ENCODE peak calls at places on chromosomes 12 and 14, in seven cellular contexts. H is tibial nerve, E is left ventricle myocardium inferior, R is upper lobe of right lung, P is body of pancreas, S is A549, Y is IMR-90. T is an unnamed sample. For H3K4me1, the result is how much of the 10 kb centered on the place peaks cover.

GRCh38 chr14:32306549-32306948 is 22.5 kb upstream of the AKAP6 start:
- DNase-seq in H (no peak), R (no peak), S (no peak), P (no peak), E (no peak), Y (no peak), T (no peak)

GRCh38 chr14:60064491-60065072 is 27.1 kb upstream of the PCNX4 start:
- DNase-seq in Y (peak), S (peak), E (no peak), R (no peak), H (no peak), P (no peak), T (no peak)

GRCh38 chr12:90065301-90065801 is 356.7 kb upstream of the ATP2B1 start:
- DNase-seq in S (no peak), Y (no peak), R (no peak), H (no peak), E (no peak), P (no peak), T (no peak)

GRCh38 chr14:50619569-50620141 is 48.5 kb downstream of the SAV1 start:
- DNase-seq in E (no peak), Y (peak), P (no peak), S (peak), H (no peak), R (no peak), T (no peak)

GRCh38 chr12:6915789-6916285 is 1.5 kb downstream of the ENO2 start:
- DNase-seq in H (no peak), Y (no peak), P (no peak), R (no peak), S (no peak), E (no peak), T (no peak)

GRCh38 chr12:88113871-88114270 is 28.0 kb downstream of the CEP290 start:
- DNase-seq in H (no peak), P (no peak), E (no peak), Y (peak), R (no peak), S (no peak), T (no peak)

GRCh38 chr14:21921453-21921852 is 247.8 kb upstream of the OR4E1 start:
- DNase-seq in S (no peak), R (no peak), H (no peak), P (no peak), Y (no peak), E (no peak), T (no peak)

GRCh38 chr14:21093769-21094681 is 4.4 kb downstream of the ZNF219 start:
- DNase-seq in H (no peak), S (no peak), E (no peak), Y (no peak), R (no peak), P (no peak), T (no peak)

GRCh38 chr12:108629824-108630476 is 3.7 kb downstream of the SELPLG start:
- DNase-seq in P (no peak), R (peak), S (no peak), E (no peak), Y (peak), H (no peak), T (peak)

GRCh38 chr12:70467908-70468733 is 102.0 kb downstream of the KCNMB4 start:
- DNase-seq in Y (no peak), R (no peak), P (no peak), S (no peak), E (no peak), H (no peak), T (peak)

GRCh38 chr12:59887204-59887603 is 291.4 kb downstream of the SLC16A7 start:
- DNase-seq in P (no peak), E (no peak), R (no peak), Y (no peak), H (no peak), S (no peak), T (no peak)

GRCh38 chr12:59891180-59891579 is 295.4 kb downstream of the SLC16A7 start:
- DNase-seq in R (no peak), H (no peak), E (no peak), Y (no peak), P (no peak), S (no peak), T (no peak)

GRCh38 chr12:59886131-59886751 is 290.4 kb downstream of the SLC16A7 start:
- DNase-seq in P (no peak), E (no peak), Y (no peak), H (no peak), S (no peak), R (no peak), T (no peak)
- TF ChIP-seq CTCF in P (no peak), E (no peak), Y (no peak), H (no peak), S (no peak), R (no peak), T (no peak)

GRCh38 chr12:93742086-93742934 is 65.1 kb downstream of the CRADD start:
- DNase-seq in P (peak), E (peak), R (peak), H (peak), S (peak), Y (peak), T (peak)

GRCh38 chr12:93743999-93744689 is 67.0 kb downstream of the CRADD start:
- DNase-seq in E (no peak), R (no peak), P (no peak), S (no peak), H (no peak), Y (no peak), T (no peak)

GRCh38 chr12:93745304-93745703 is 68.1 kb downstream of the CRADD start:
- DNase-seq in R (no peak), Y (no peak), P (no peak), H (no peak), S (no peak), E (no peak), T (no peak)

GRCh38 chr12:93741741-93742085 is 64.5 kb downstream of the CRADD start:
- DNase-seq in S (peak), E (no peak), R (no peak), Y (no peak), P (no peak), H (no peak), T (no peak)

GRCh38 chr12:93743229-93743998 is 66.2 kb downstream of the CRADD start:
- DNase-seq in S (no peak), P (no peak), R (no peak), H (no peak), Y (no peak), E (no peak), T (no peak)
- H3K4me3 ChIP-seq in S (no peak), P (no peak), R (peak), H (no peak), Y (no peak), E (peak), T (peak)

DNA sequence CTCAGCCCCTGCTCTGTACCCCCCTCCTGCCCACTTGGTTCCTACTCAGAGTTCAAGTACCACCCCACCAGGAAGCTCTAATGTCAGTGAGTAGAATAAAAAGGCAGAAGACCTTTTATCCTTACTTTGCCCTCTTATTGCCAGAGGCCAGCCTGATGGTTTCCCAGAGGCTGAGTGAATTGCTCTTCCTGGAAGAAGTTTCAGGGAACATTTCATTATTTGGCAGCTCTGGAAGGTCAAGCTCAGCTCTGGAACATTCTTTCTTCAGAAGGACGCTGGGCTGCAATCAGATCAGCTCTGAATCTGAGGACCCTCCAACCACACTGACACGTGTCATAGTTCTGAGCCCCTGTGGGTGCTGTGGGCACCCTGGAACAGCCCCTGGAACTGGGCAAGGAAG is 188.9 kb downstream of the ETV6 start:
- DNase-seq in H (no peak), P (no peak), E (no peak), R (no peak), S (no peak), Y (no peak), T (no peak)
- H3K4me1 ChIP-seq in H (under half), P (half or more), E (half or more), R (half or more), S (under half), Y (under half), T (half or more)

DNA sequence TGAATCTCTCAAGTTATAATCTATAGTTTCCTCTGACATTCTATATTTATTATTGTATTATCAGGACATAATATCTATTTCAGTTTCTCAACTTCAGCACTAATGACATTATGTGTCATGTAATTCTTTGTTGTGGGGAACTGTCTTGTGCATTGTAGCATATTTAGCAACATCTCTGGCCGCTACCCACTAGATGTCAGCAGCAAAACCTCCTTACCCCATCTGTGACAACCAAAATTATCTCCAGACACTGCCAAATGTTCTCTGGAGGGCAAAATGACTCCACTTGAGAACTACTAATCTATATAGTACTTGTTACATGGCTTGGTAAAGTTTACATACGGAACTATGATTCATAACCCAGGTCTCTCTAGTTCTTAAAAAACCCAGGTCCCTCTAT is 110.2 kb downstream of the RASSF9 start:
- DNase-seq in Y (no peak), H (no peak), R (no peak), P (no peak), E (no peak), S (no peak), T (no peak)
- TF ChIP-seq CTCF in Y (no peak), H (no peak), R (no peak), P (no peak), E (peak), S (no peak), T (no peak)

GRCh38 chr12:8018666-8019581 is 13.6 kb upstream of the FOXJ2 start:
- DNase-seq in Y (no peak), P (no peak), H (no peak), S (no peak), E (no peak), R (no peak), T (no peak)
- H3K4me3 ChIP-seq in Y (peak), P (no peak), H (no peak), S (peak), E (peak), R (peak), T (peak)

GRCh38 chr14:102829106-102829505 is 51.9 kb downstream of the TRAF3 start:
- DNase-seq in R (no peak), S (no peak), Y (peak), H (no peak), E (no peak), P (no peak), T (no peak)

GRCh38 chr14:102826161-102826560 is 48.9 kb downstream of the TRAF3 start:
- DNase-seq in H (no peak), Y (no peak), P (no peak), R (no peak), S (no peak), E (no peak), T (no peak)

GRCh38 chr14:102828201-102828600 is 51.0 kb downstream of the TRAF3 start:
- DNase-seq in S (no peak), P (no peak), E (no peak), R (no peak), Y (no peak), H (no peak), T (no peak)

GRCh38 chr14:102826751-102827675 is 49.8 kb downstream of the TRAF3 start:
- DNase-seq in Y (no peak), E (no peak), P (no peak), R (no peak), S (no peak), H (no peak), T (no peak)

GRCh38 chr14:102827716-102828115 is 50.5 kb downstream of the TRAF3 start:
- DNase-seq in Y (peak), P (no peak), E (no peak), S (no peak), H (no peak), R (no peak), T (no peak)
- H3K4me1 ChIP-seq in Y (under half), P (under half), E (under half), S (under half), H (under half), R (under half), T (under half)

GRCh38 chr14:94407906-94408305 is 19.5 kb upstream of the SERPINA1 start:
- DNase-seq in S (no peak), H (no peak), E (no peak), R (no peak), Y (no peak), P (no peak), T (no peak)

GRCh38 chr14:94411638-94412037 is 23.2 kb upstream of the SERPINA1 start:
- DNase-seq in E (no peak), P (no peak), R (no peak), S (no peak), H (no peak), Y (no peak), T (no peak)

GRCh38 chr14:94408546-94409095 is 20.2 kb upstream of the SERPINA1 start:
- DNase-seq in P (no peak), S (no peak), Y (no peak), R (no peak), H (no peak), E (no peak), T (no peak)

DNA sequence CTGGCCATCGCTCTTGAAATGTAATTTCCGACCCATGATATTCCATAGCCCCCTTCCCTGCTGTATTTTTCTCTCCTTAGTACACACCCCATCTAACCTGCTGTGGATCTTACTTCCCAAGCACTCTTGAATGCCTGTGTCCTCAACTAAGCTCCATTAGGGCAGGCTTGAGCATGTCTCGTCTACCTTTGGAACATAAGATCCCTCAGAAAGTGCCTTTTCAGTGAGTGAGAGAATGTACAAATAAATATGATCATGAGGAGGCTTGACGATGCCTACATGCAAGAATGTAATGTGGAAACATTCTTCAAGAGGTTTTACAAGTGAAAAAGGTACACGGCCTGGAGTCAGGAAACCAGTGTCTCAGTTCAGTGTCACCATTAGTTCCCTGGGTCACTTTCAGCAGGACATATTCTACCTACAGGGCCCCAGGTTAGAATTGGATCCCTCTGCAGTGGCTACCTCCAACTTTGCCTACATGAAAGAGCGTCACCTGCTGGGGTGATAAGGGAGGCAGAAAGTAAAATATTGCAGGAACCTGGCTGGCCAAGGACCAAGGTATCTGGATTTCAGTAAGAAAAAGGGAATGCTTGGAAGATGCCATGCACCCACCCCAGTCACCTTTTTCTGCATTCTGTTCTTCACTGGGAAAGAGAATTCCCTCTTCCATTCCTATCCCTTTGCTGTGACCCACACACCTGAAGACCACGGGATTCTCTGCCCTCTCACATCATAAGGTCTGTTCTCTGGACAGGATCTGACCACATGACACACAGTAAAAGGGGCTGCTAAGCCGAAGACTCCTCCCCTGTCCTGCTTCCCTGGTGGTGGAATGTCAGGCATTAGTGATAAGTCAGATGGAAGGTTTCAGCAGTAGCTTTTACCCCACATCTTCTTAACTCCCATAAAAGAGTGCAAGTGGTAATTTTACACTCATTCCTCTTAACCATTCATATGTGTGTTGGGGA is 24.6 kb upstream of the SERPINA1 start:
- DNase-seq in P (no peak), E (no peak), H (no peak), R (no peak), S (no peak), Y (no peak), T (no peak)
- TF ChIP-seq CTCF in P (peak), E (no peak), H (no peak), R (peak), S (peak), Y (peak), T (peak)

GRCh38 chr14:103316723-103317122 is 17.3 kb upstream of the EIF5 start:
- DNase-seq in H (no peak), E (no peak), P (no peak), R (peak), S (no peak), Y (no peak), T (no peak)

GRCh38 chr14:103318750-103319419 is 15.2 kb upstream of the EIF5 start:
- DNase-seq in Y (no peak), S (no peak), R (no peak), P (no peak), H (no peak), E (no peak), T (no peak)

GRCh38 chr14:103319422-103319821 is 14.6 kb upstream of the EIF5 start:
- DNase-seq in H (no peak), E (no peak), P (no peak), Y (no peak), R (no peak), S (no peak), T (no peak)

GRCh38 chr14:103317251-103317650 is 16.8 kb upstream of the EIF5 start:
- DNase-seq in R (peak), P (no peak), E (no peak), Y (no peak), S (no peak), H (no peak), T (no peak)

DNA sequence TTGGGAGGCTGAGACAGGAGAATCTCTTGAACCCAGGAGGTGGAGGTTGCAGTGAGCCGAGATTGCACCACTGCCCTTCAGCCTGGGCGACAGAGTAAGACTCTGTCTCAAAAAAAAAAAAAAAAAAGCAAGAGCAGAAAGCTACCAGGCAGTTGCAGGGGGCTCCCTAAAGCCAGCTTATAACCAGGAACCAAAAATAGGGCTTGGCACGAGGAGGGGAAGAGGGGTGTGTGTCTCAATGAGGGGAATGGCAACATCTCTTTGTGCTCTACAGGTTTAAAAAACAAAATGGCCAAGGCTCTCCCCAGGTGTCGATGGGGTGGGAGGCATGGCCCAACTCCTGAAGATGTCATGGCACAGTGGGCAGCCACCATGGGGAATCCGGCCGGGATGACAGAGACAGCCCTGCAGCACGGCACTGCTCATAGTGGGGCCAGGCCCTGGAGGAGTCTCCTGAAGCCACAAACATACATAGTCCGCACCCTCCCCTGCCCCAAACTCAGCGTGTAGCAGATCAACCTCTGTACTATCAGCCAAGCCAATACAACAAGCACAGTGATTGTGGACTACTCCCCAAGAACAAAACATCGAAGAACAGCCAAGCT is 16.0 kb upstream of the EIF5 start:
- DNase-seq in E (no peak), P (no peak), H (no peak), Y (no peak), R (peak), S (no peak), T (no peak)
- H3K4me3 ChIP-seq in E (no peak), P (no peak), H (no peak), Y (no peak), R (no peak), S (no peak), T (no peak)

GRCh38 chr14:54629183-54629582 is 62.3 kb downstream of the SAMD4A start:
- DNase-seq in P (no peak), H (no peak), R (no peak), E (no peak), Y (no peak), S (no peak), T (no peak)
- H3K4me1 ChIP-seq in P (under half), H (under half), R (under half), E (half or more), Y (under half), S (under half), T (half or more)

T was measured in lower lobe of right lung.